ENCODE peak calls at places on chromosomes 11 and 22, in five cellular contexts. One of them, this sample, is unnamed.

GRCh38 chr22:48415535-48415934 is 1412.1 kb downstream of the BRD1 start:
- DNase-seq in GM12864: no peak
- DNase-seq in activated CD4-positive, CD25-positive, alpha-beta regulatory T cell: no peak
- DNase-seq in amygdala: no peak
- DNase-seq in ELR: no peak
- DNase-seq in this sample: no peak

GRCh38 chr11:82577246-82577645 is 156.4 kb downstream of the FAM181B start:
- DNase-seq in GM12864: no peak
- DNase-seq in activated CD4-positive, CD25-positive, alpha-beta regulatory T cell: no peak
- DNase-seq in amygdala: no peak
- DNase-seq in ELR: no peak
- DNase-seq in this sample: no peak

GRCh38 chr11:82692981-82693380 is 40.7 kb downstream of the FAM181B start:
- DNase-seq in GM12864: no peak
- DNase-seq in activated CD4-positive, CD25-positive, alpha-beta regulatory T cell: no peak
- DNase-seq in amygdala: no peak
- DNase-seq in ELR: no peak
- DNase-seq in this sample: no peak

GRCh38 chr11:102047305-102047924 is at the start of gene CFAP300:
- DNase-seq in GM12864: no peak
- DNase-seq in activated CD4-positive, CD25-positive, alpha-beta regulatory T cell: no peak
- DNase-seq in amygdala: peak
- DNase-seq in ELR: peak
- DNase-seq in this sample: no peak

GRCh38 chr11:8930456-8931175 is 2.1 kb downstream of the C11orf16 start:
- DNase-seq in GM12864: no peak
- DNase-seq in activated CD4-positive, CD25-positive, alpha-beta regulatory T cell: no peak
- DNase-seq in amygdala: no peak
- DNase-seq in ELR: no peak
- DNase-seq in this sample: no peak

GRCh38 chr11:26753738-26754504 is 32.1 kb upstream of the SLC5A12 start:
- DNase-seq in GM12864: no peak
- DNase-seq in activated CD4-positive, CD25-positive, alpha-beta regulatory T cell: no peak
- DNase-seq in amygdala: peak
- DNase-seq in ELR: peak
- DNase-seq in this sample: no peak

GRCh38 chr22:45073064-45073463 is 63.3 kb upstream of the PHF21B start:
- DNase-seq in GM12864: no peak
- DNase-seq in activated CD4-positive, CD25-positive, alpha-beta regulatory T cell: no peak
- DNase-seq in amygdala: peak
- DNase-seq in ELR: no peak
- DNase-seq in this sample: no peak

GRCh38 chr11:44271286-44271685 is 38.7 kb downstream of the ALX4 start:
- DNase-seq in GM12864: no peak
- DNase-seq in activated CD4-positive, CD25-positive, alpha-beta regulatory T cell: no peak
- DNase-seq in amygdala: no peak
- DNase-seq in ELR: no peak
- DNase-seq in this sample: no peak

GRCh38 chr11:97615541-97615940 is 1225.7 kb downstream of the JRKL start:
- DNase-seq in GM12864: no peak
- DNase-seq in activated CD4-positive, CD25-positive, alpha-beta regulatory T cell: no peak
- DNase-seq in amygdala: no peak
- DNase-seq in ELR: peak
- DNase-seq in this sample: no peak

GRCh38 chr11:72617080-72617744 is 57.0 kb downstream of the PDE2A start:
- DNase-seq in GM12864: no peak
- DNase-seq in activated CD4-positive, CD25-positive, alpha-beta regulatory T cell: no peak
- DNase-seq in amygdala: peak
- DNase-seq in ELR: no peak
- DNase-seq in this sample: no peak

GRCh38 chr22:39661842-39662676 is 91.5 kb downstream of the CACNA1I start:
- DNase-seq in GM12864: no peak
- DNase-seq in activated CD4-positive, CD25-positive, alpha-beta regulatory T cell: peak
- DNase-seq in amygdala: no peak
- DNase-seq in ELR: no peak
- DNase-seq in this sample: no peak

GRCh38 chr11:124946735-124947141 is 7.3 kb upstream of the CCDC15 start:
- DNase-seq in GM12864: no peak
- DNase-seq in activated CD4-positive, CD25-positive, alpha-beta regulatory T cell: no peak
- DNase-seq in amygdala: peak
- DNase-seq in ELR: no peak
- DNase-seq in this sample: no peak

GRCh38 chr22:24146190-24146616 is 35.1 kb upstream of the SUSD2 start:
- DNase-seq in GM12864: peak
- DNase-seq in activated CD4-positive, CD25-positive, alpha-beta regulatory T cell: peak
- DNase-seq in amygdala: no peak
- DNase-seq in ELR: peak
- DNase-seq in this sample: no peak

GRCh38 chr11:119501777-119502405 is 78.9 kb upstream of the THY1 start:
- DNase-seq in GM12864: no peak
- DNase-seq in activated CD4-positive, CD25-positive, alpha-beta regulatory T cell: no peak
- DNase-seq in amygdala: no peak
- DNase-seq in ELR: no peak
- DNase-seq in this sample: no peak

GRCh38 chr11:1829039-1829820 is 5.6 kb upstream of the SYT8 start:
- DNase-seq in GM12864: no peak
- DNase-seq in activated CD4-positive, CD25-positive, alpha-beta regulatory T cell: no peak
- DNase-seq in amygdala: no peak
- DNase-seq in ELR: peak
- DNase-seq in this sample: no peak

GRCh38 chr11:24233041-24233440 is 263.8 kb upstream of the LUZP2 start:
- DNase-seq in GM12864: no peak
- DNase-seq in activated CD4-positive, CD25-positive, alpha-beta regulatory T cell: no peak
- DNase-seq in amygdala: no peak
- DNase-seq in ELR: no peak
- DNase-seq in this sample: no peak

GRCh38 chr11:124115782-124116616 is 749 bp downstream of the VWA5A start:
- DNase-seq in GM12864: no peak
- DNase-seq in activated CD4-positive, CD25-positive, alpha-beta regulatory T cell: no peak
- DNase-seq in amygdala: no peak
- DNase-seq in ELR: no peak
- DNase-seq in this sample: no peak

GRCh38 chr11:64089027-64089360 is 53.3 kb downstream of the FLRT1 start:
- DNase-seq in GM12864: no peak
- DNase-seq in activated CD4-positive, CD25-positive, alpha-beta regulatory T cell: no peak
- DNase-seq in amygdala: no peak
- DNase-seq in ELR: no peak
- DNase-seq in this sample: no peak

GRCh38 chr11:23497040-23497439 is 636.8 kb upstream of the CCDC179 start:
- DNase-seq in GM12864: no peak
- DNase-seq in activated CD4-positive, CD25-positive, alpha-beta regulatory T cell: no peak
- DNase-seq in amygdala: no peak
- DNase-seq in ELR: no peak
- DNase-seq in this sample: no peak

GRCh38 chr11:119125849-119126248 is 4.5 kb downstream of the HINFP start:
- DNase-seq in GM12864: no peak
- DNase-seq in activated CD4-positive, CD25-positive, alpha-beta regulatory T cell: no peak
- DNase-seq in amygdala: no peak
- DNase-seq in ELR: no peak
- DNase-seq in this sample: no peak

GRCh38 chr11:77753230-77753629 is 67.3 kb downstream of the RSF1 start:
- DNase-seq in GM12864: no peak
- DNase-seq in activated CD4-positive, CD25-positive, alpha-beta regulatory T cell: no peak
- DNase-seq in amygdala: no peak
- DNase-seq in ELR: no peak
- DNase-seq in this sample: no peak

GRCh38 chr11:117374316-117374715 is 46.7 kb downstream of the CEP164 start:
- DNase-seq in GM12864: no peak
- DNase-seq in activated CD4-positive, CD25-positive, alpha-beta regulatory T cell: no peak
- DNase-seq in amygdala: no peak
- DNase-seq in ELR: no peak
- DNase-seq in this sample: no peak

GRCh38 chr11:14411818-14412217 is 52.8 kb upstream of the RRAS2 start:
- DNase-seq in GM12864: no peak
- DNase-seq in activated CD4-positive, CD25-positive, alpha-beta regulatory T cell: no peak
- DNase-seq in amygdala: no peak
- DNase-seq in ELR: peak
- DNase-seq in this sample: no peak

GRCh38 chr11:125290263-125290662 is 125.7 kb downstream of the PKNOX2 start:
- DNase-seq in GM12864: no peak
- DNase-seq in activated CD4-positive, CD25-positive, alpha-beta regulatory T cell: no peak
- DNase-seq in amygdala: no peak
- DNase-seq in ELR: no peak
- DNase-seq in this sample: no peak

GRCh38 chr11:32341676-32342613 is 93.4 kb downstream of the WT1 start:
- DNase-seq in GM12864: no peak
- DNase-seq in activated CD4-positive, CD25-positive, alpha-beta regulatory T cell: no peak
- DNase-seq in amygdala: no peak
- DNase-seq in ELR: no peak
- DNase-seq in this sample: no peak

GRCh38 chr22:20111045-20111688 is 4.7 kb upstream of the RANBP1 start:
- DNase-seq in GM12864: no peak
- DNase-seq in activated CD4-positive, CD25-positive, alpha-beta regulatory T cell: no peak
- DNase-seq in amygdala: no peak
- DNase-seq in ELR: peak
- DNase-seq in this sample: no peak

GRCh38 chr11:122779047-122779629 is 59.2 kb upstream of the CRTAM start:
- DNase-seq in GM12864: no peak
- DNase-seq in activated CD4-positive, CD25-positive, alpha-beta regulatory T cell: no peak
- DNase-seq in amygdala: no peak
- DNase-seq in ELR: no peak
- DNase-seq in this sample: no peak

GRCh38 chr11:45858751-45859398 is 11.6 kb downstream of the CRY2 start:
- DNase-seq in GM12864: no peak
- DNase-seq in activated CD4-positive, CD25-positive, alpha-beta regulatory T cell: no peak
- DNase-seq in amygdala: no peak
- DNase-seq in ELR: no peak
- DNase-seq in this sample: no peak

GRCh38 chr11:110049501-110050200 is 43.5 kb upstream of the ZC3H12C start:
- DNase-seq in GM12864: no peak
- DNase-seq in activated CD4-positive, CD25-positive, alpha-beta regulatory T cell: no peak
- DNase-seq in amygdala: no peak
- DNase-seq in ELR: no peak
- DNase-seq in this sample: no peak

GRCh38 chr11:95584180-95584579 is 205.4 kb downstream of the FAM76B start:
- DNase-seq in GM12864: no peak
- DNase-seq in activated CD4-positive, CD25-positive, alpha-beta regulatory T cell: no peak
- DNase-seq in amygdala: no peak
- DNase-seq in ELR: peak
- DNase-seq in this sample: no peak

GRCh38 chr11:21975242-21975641 is 217.6 kb upstream of the ANO5 start:
- DNase-seq in GM12864: no peak
- DNase-seq in activated CD4-positive, CD25-positive, alpha-beta regulatory T cell: no peak
- DNase-seq in amygdala: no peak
- DNase-seq in ELR: no peak
- DNase-seq in this sample: no peak

GRCh38 chr22:29267858-29268510 is at the start of the genes EWSR1 and RHBDD3:
- DNase-seq in GM12864: peak
- DNase-seq in activated CD4-positive, CD25-positive, alpha-beta regulatory T cell: peak
- DNase-seq in amygdala: peak
- DNase-seq in ELR: peak
- DNase-seq in this sample: peak

GRCh38 chr11:18706330-18707243 is 8.0 kb downstream of the TMEM86A start:
- DNase-seq in GM12864: peak
- DNase-seq in activated CD4-positive, CD25-positive, alpha-beta regulatory T cell: peak
- DNase-seq in amygdala: peak
- DNase-seq in ELR: peak
- DNase-seq in this sample: no peak

GRCh38 chr22:40668611-40669390 is 10.5 kb upstream of the MCHR1 start:
- DNase-seq in GM12864: no peak
- DNase-seq in activated CD4-positive, CD25-positive, alpha-beta regulatory T cell: no peak
- DNase-seq in amygdala: no peak
- DNase-seq in ELR: peak
- DNase-seq in this sample: no peak

GRCh38 chr22:43066844-43067385 is 22.3 kb downstream of the TTLL1 start:
- DNase-seq in GM12864: no peak
- DNase-seq in activated CD4-positive, CD25-positive, alpha-beta regulatory T cell: no peak
- DNase-seq in amygdala: no peak
- DNase-seq in ELR: peak
- DNase-seq in this sample: no peak

GRCh38 chr11:4982678-4983077 is 12.0 kb upstream of the OR51L1 start:
- DNase-seq in GM12864: no peak
- DNase-seq in activated CD4-positive, CD25-positive, alpha-beta regulatory T cell: no peak
- DNase-seq in amygdala: no peak
- DNase-seq in ELR: no peak
- DNase-seq in this sample: no peak

GRCh38 chr22:44916281-44917231 is 93.2 kb downstream of the PHF21B start:
- DNase-seq in GM12864: no peak
- DNase-seq in activated CD4-positive, CD25-positive, alpha-beta regulatory T cell: no peak
- DNase-seq in amygdala: no peak
- DNase-seq in ELR: no peak
- DNase-seq in this sample: no peak

GRCh38 chr11:12449961-12450715 is 72.8 kb downstream of the PARVA start:
- DNase-seq in GM12864: no peak
- DNase-seq in activated CD4-positive, CD25-positive, alpha-beta regulatory T cell: no peak
- DNase-seq in amygdala: no peak
- DNase-seq in ELR: peak
- DNase-seq in this sample: no peak

GRCh38 chr22:50530280-50530856 is 556 bp upstream of the TYMP start:
- DNase-seq in GM12864: no peak
- DNase-seq in activated CD4-positive, CD25-positive, alpha-beta regulatory T cell: peak
- DNase-seq in amygdala: no peak
- DNase-seq in ELR: peak
- DNase-seq in this sample: no peak